ENCODE peak calls at places on chromosomes 7 and 10, in eight cellular contexts. M is cardiac muscle cell; U is GM23338; T is body of pancreas; A is CD8-positive, alpha-beta memory T cell; D is GM23248; O is mammary epithelial cell; Y is osteoblast. K is an unnamed sample. For H3K27me3, the result is how much of the 10 kb centered on the place peaks cover.

GRCh38 chr10:95517536-95518454 is 43.4 kb downstream of the SORBS1 start:
- DNase-seq in M (peak), U (no peak), T (peak), A (no peak), D (peak), O (peak), Y (no peak), K (no peak)

GRCh38 chr7:5525271-5526189 is 101.9 kb upstream of the TNRC18 start:
- DNase-seq in M (peak), U (peak), T (peak), A (peak), D (peak), O (peak), Y (peak), K (peak)

GRCh38 chr7:2003451-2003930 is 229.3 kb downstream of the MAD1L1 start:
- DNase-seq in M (no peak), U (no peak), T (no peak), A (no peak), D (no peak), O (no peak), Y (peak), K (no peak)

GRCh38 chr10:132724436-132724835 is 61.5 kb downstream of the NKX6-2 start:
- DNase-seq in M (no peak), U (no peak), T (no peak), A (no peak), D (peak), O (no peak), Y (no peak), K (no peak)

GRCh38 chr7:21358640-21359039 is 69.2 kb upstream of the SP4 start:
- DNase-seq in M (no peak), U (no peak), T (no peak), A (no peak), D (no peak), O (no peak), Y (no peak), K (no peak)

GRCh38 chr7:71419546-71420337 is 287.8 kb downstream of the GALNT17 start:
- DNase-seq in M (no peak), U (no peak), T (no peak), A (no peak), D (no peak), O (no peak), Y (peak), K (no peak)

GRCh38 chr10:101773923-101774588 is 1.9 kb downstream of the FGF8 start:
- DNase-seq in M (no peak), U (peak), T (no peak), A (no peak), D (no peak), O (no peak), Y (peak), K (peak)

GRCh38 chr10:133168617-133169031 is 8.6 kb downstream of the KNDC1 start:
- DNase-seq in M (no peak), U (no peak), T (no peak), A (no peak), D (no peak), O (no peak), Y (peak), K (peak)

GRCh38 chr7:157664034-157664433 is 327.2 kb downstream of the DNAJB6 start:
- DNase-seq in M (no peak), U (no peak), T (no peak), A (no peak), D (no peak), O (no peak), Y (no peak), K (no peak)

GRCh38 chr7:132590162-132590561 is 13.9 kb upstream of the PLXNA4 start:
- DNase-seq in M (no peak), U (no peak), T (no peak), A (no peak), D (no peak), O (no peak), Y (no peak), K (no peak)

GRCh38 chr10:118692911-118693310 is 61.9 kb downstream of the CACUL1 start:
- DNase-seq in M (peak), U (no peak), T (no peak), A (no peak), D (peak), O (peak), Y (peak), K (no peak)

GRCh38 chr7:88044069-88044468 is 110.0 kb downstream of the ADAM22 start:
- DNase-seq in M (no peak), U (no peak), T (no peak), A (no peak), D (no peak), O (no peak), Y (no peak), K (no peak)

GRCh38 chr10:48444266-48444665 is 137.8 kb downstream of the MAPK8 start:
- DNase-seq in M (peak), U (peak), T (peak), A (no peak), D (no peak), O (peak), Y (peak), K (peak)

GRCh38 chr7:29955799-29956476 is 33.7 kb downstream of the SCRN1 start:
- DNase-seq in M (no peak), U (no peak), T (no peak), A (no peak), D (no peak), O (no peak), Y (no peak), K (peak)

GRCh38 chr7:100048680-100049079 is 894 bp upstream of the ZSCAN21 start:
- DNase-seq in M (no peak), U (no peak), T (no peak), A (no peak), D (no peak), O (no peak), Y (no peak), K (no peak)

GRCh38 chr10:60149003-60149402 is 240.7 kb downstream of the ANK3 start:
- DNase-seq in M (no peak), U (no peak), T (no peak), A (no peak), D (no peak), O (peak), Y (no peak), K (no peak)

DNA sequence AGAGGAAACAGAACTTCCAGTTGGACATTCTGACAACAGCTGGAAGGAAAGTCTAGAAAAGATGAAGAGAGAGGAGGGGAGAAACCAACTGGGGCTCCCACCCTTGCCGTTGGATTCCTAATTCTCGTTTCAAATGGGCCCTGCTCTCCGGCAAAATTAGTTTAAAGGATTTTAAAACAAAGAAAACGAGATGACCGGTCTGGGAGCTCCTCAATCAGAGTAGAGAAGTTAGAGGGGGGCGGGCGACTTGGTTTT is 1.5 kb upstream of the EN2 start:
- DNase-seq in M (no peak), U (no peak), T (no peak), A (no peak), D (no peak), O (no peak), Y (no peak), K (no peak)
- H3K27me3 ChIP-seq in M (half or more), U (half or more), T (under half), A (under half), D (half or more), O (half or more), Y (half or more), K (half or more)

GRCh38 chr10:91380873-91381561 is 29.1 kb upstream of the HECTD2 start:
- DNase-seq in M (peak), U (peak), T (peak), A (no peak), D (peak), O (peak), Y (peak), K (peak)
- H3K4me3 ChIP-seq in M (no peak), U (no peak), T (no peak), A (no peak), D (no peak), O (no peak), Y (no peak), K (no peak)

GRCh38 chr10:100740476-100741341 is 4.7 kb upstream of the PAX2 start:
- DNase-seq in M (no peak), U (peak), T (no peak), A (no peak), D (no peak), O (no peak), Y (peak), K (peak)
- H3K27me3 ChIP-seq in M (half or more), U (half or more), T (under half), A (half or more), D (half or more), O (half or more), Y (half or more), K (half or more)

GRCh38 chr7:155788616-155789000 is 23.7 kb downstream of the SHH start:
- DNase-seq in M (no peak), U (no peak), T (no peak), A (no peak), D (no peak), O (no peak), Y (peak), K (peak)

GRCh38 chr7:155786491-155786890 is 25.8 kb downstream of the SHH start:
- DNase-seq in M (no peak), U (no peak), T (no peak), A (no peak), D (no peak), O (no peak), Y (no peak), K (no peak)

GRCh38 chr7:155789001-155789725 is 23.1 kb downstream of the SHH start:
- DNase-seq in M (no peak), U (no peak), T (no peak), A (no peak), D (no peak), O (peak), Y (no peak), K (no peak)

GRCh38 chr7:155785536-155785935 is 26.7 kb downstream of the SHH start:
- DNase-seq in M (no peak), U (no peak), T (no peak), A (no peak), D (no peak), O (no peak), Y (peak), K (no peak)

DNA sequence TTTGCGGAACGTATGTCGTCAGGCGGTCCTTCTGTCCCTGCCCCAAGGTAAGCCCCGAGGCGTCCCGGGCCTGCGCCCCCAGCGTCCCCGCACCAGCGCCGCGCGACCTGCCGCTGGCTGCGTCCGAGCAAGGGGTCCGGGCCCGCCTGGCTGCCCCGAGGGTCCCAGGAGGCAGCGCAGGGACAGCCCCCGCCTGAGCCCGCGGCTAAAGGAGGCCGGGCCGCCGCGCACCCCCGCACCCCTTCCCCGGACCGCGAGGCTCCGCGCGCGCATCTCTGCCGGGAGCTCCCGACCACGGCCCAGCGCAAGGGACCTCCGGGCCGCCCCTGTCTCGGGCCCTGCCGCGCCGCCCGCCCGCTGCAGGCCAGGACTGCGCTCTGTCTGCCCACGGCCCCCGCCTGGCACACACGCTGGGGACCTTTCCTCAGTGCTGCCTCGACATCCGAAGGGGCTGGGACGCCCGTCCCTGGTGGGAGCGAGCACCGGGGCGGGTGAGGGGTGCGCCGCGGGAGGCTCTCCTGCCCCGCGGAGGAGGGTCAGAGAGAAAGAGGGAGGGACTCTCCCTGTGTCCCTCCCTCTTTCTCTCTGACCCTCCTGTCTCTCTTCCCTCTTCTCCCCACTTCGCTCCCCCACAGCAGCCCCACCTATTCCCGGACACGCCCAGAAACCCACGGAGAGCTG is 25.0 kb downstream of the SHH start:
- DNase-seq in M (peak), U (peak), T (no peak), A (no peak), D (peak), O (no peak), Y (peak), K (peak)
- H3K4me3 ChIP-seq in M (peak), U (peak), T (no peak), A (no peak), D (peak), O (peak), Y (peak), K (peak)

DNA sequence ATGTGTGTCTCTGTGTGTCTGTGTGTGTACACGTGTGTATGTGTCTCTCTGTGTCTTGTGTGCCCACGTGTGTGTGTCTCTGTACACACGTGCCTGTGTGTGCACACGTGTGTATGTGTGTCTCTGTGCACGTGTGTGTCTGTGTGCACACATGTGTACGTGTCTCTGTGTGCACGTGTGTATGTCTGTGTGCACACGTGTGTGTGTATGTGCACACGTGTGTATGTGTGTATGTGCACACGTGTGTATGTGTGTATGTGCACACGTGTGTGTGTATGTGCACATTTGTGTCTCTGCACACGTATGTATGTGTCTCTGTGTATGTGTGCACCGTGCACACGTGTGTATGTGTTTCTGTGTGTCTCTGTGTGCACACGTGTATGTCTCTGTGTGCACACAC is 248.7 kb upstream of the SHH start:
- DNase-seq in M (no peak), U (no peak), T (no peak), A (no peak), D (no peak), O (no peak), Y (no peak), K (no peak)
- H3K27me3 ChIP-seq in M (under half), U (under half), T (under half), A (under half), D (under half), O (under half), Y (under half), K (under half)

DNA sequence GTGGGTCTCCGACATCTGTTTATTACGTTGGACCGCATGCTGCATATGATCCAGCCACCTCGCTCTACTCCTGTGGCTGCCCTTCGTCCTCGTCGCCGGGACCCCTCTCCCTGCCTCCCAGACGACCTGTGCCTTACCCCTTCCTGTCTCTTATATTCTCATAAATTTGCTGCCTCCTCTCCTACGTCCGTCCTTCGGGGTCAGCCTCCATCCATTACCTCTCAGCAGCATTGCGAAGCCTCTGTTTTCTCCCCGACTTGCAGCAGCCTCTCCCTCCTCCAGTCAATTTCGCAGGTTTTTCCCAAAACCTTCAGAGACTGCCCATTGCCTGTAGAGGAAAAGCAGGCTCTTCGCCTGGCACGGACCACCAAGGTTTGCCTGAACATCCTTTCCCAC is 39.4 kb upstream of the LEP start:
- DNase-seq in M (no peak), U (no peak), T (no peak), A (no peak), D (no peak), O (no peak), Y (peak), K (peak)
- H3K4me3 ChIP-seq in M (peak), U (peak), T (no peak), A (peak), D (no peak), O (no peak), Y (no peak), K (peak)

GRCh38 chr10:6542999-6543430 is 37.1 kb downstream of the PRKCQ start:
- DNase-seq in M (no peak), U (peak), T (no peak), A (peak), D (no peak), O (no peak), Y (no peak), K (no peak)
- H3K27me3 ChIP-seq in M (under half), U (under half), T (under half), A (under half), D (under half), O (under half), Y (under half), K (under half)

DNA sequence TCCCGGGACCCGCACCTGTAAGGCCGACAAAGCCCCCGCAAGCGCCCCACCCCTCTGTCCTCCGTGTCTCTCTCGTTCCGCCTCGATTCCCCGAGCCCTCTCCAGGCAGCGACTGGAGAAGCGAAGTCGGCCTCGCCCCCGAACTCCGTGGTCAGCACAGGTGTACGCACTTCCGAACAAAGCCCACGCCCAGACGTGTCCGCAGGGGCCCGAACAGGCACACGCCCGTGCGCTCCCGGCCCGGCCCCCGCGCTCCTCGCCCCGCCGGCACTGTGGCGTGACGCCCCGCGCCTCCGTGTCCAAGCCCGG is 758 bp downstream of the NRCAM start:
- DNase-seq in M (no peak), U (no peak), T (peak), A (no peak), D (no peak), O (no peak), Y (no peak), K (no peak)
- H3K4me3 ChIP-seq in M (peak), U (peak), T (peak), A (no peak), D (peak), O (peak), Y (peak), K (peak)

GRCh38 chr7:45543470-45543869 is 30.7 kb upstream of the ADCY1 start:
- DNase-seq in M (no peak), U (no peak), T (no peak), A (no peak), D (no peak), O (no peak), Y (no peak), K (no peak)
- H3K27me3 ChIP-seq in M (under half), U (under half), T (under half), A (under half), D (under half), O (under half), Y (under half), K (under half)

GRCh38 chr10:86261933-86262665 is 104.5 kb downstream of the GRID1 start:
- DNase-seq in M (no peak), U (peak), T (peak), A (no peak), D (peak), O (no peak), Y (peak), K (peak)

GRCh38 chr10:86263209-86263608 is 103.4 kb downstream of the GRID1 start:
- DNase-seq in M (no peak), U (peak), T (peak), A (no peak), D (no peak), O (no peak), Y (no peak), K (peak)

GRCh38 chr10:86263907-86264306 is 102.7 kb downstream of the GRID1 start:
- DNase-seq in M (no peak), U (no peak), T (peak), A (no peak), D (no peak), O (no peak), Y (peak), K (no peak)

GRCh38 chr10:86261470-86261869 is 105.1 kb downstream of the GRID1 start:
- DNase-seq in M (no peak), U (no peak), T (no peak), A (no peak), D (no peak), O (no peak), Y (peak), K (no peak)

GRCh38 chr10:86262671-86263165 is 103.9 kb downstream of the GRID1 start:
- DNase-seq in M (no peak), U (peak), T (peak), A (no peak), D (no peak), O (no peak), Y (peak), K (peak)
- H3K4me3 ChIP-seq in M (no peak), U (peak), T (no peak), A (no peak), D (no peak), O (no peak), Y (no peak), K (no peak)